ENCODE peak calls at places on chromosomes 13 and 19, in six cellular contexts. H is lower lobe of right lung, Q is hepatocyte, O is GM13977, S is neural progenitor cell, T is mammary epithelial cell. Z is an unnamed sample.

GRCh38 chr19:33446918-33447293 is 73.4 kb downstream of the CEBPG start:
- DNase-seq in T (no peak), Q (no peak), S (no peak), H (no peak), O (no peak), Z (no peak)

GRCh38 chr13:27353166-27353583 is 71.2 kb upstream of the GTF3A start:
- DNase-seq in T (no peak), O (peak; percentile 91), Q (peak; percentile 57), H (no peak), S (no peak), Z (peak; percentile 91)

GRCh38 chr19:34662919-34663318 is 14.0 kb downstream of the SCGB2B2 start:
- DNase-seq in T (peak; percentile 14), H (no peak), O (peak; percentile 44), Q (no peak), S (peak; percentile 53), Z (no peak)

GRCh38 chr13:108917581-108917980 is 288.2 kb downstream of the MYO16 start:
- DNase-seq in H (no peak), S (no peak), T (no peak), O (no peak), Q (no peak), Z (no peak)

GRCh38 chr13:42377640-42378382 is 105.9 kb downstream of the AKAP11 start:
- DNase-seq in T (no peak), O (peak; percentile 41), S (no peak), Q (no peak), H (no peak), Z (peak; percentile 59)

GRCh38 chr19:18208098-18208951 is 4.5 kb upstream of the RAB3A start:
- DNase-seq in H (peak; percentile 61), T (no peak), Q (no peak), O (peak; percentile 64), S (peak; percentile 57), Z (peak; percentile 61)

GRCh38 chr13:110759710-110760109 is 46.2 kb downstream of the ING1 start:
- DNase-seq in H (no peak), O (no peak), Q (no peak), S (no peak), T (peak; percentile 5), Z (no peak)

GRCh38 chr19:42122691-42123607 is 9.3 kb downstream of the POU2F2 start:
- DNase-seq in O (peak; percentile 62), H (no peak), S (no peak), T (no peak), Q (no peak), Z (peak; percentile 72)

GRCh38 chr19:19748249-19748938 is 15.5 kb upstream of the ZNF14 start:
- DNase-seq in S (no peak), T (no peak), O (no peak), H (no peak), Q (no peak), Z (peak; percentile 10)

GRCh38 chr13:33931397-33931987 is 113.5 kb downstream of the RFC3 start:
- DNase-seq in T (peak; percentile 43), S (peak; percentile 73), O (peak; percentile 14), Q (peak; percentile 79), H (no peak), Z (no peak)

GRCh38 chr19:13095934-13096890 is 6.4 kb downstream of the LYL1 start:
- DNase-seq in H (no peak), T (no peak), S (peak; percentile 90), O (no peak), Q (peak; percentile 65), Z (no peak)

GRCh38 chr13:112171570-112171965 is 104.6 kb downstream of the SOX1 start:
- DNase-seq in T (no peak), O (no peak), H (no peak), S (no peak), Q (no peak), Z (no peak)

GRCh38 chr19:4015705-4016402 is 8.3 kb downstream of the PIAS4 start:
- DNase-seq in Q (peak; percentile 59), O (no peak), T (no peak), S (no peak), H (no peak), Z (no peak)

GRCh38 chr13:112740502-112741131 is 50.8 kb downstream of the ATP11A start:
- DNase-seq in O (no peak), T (no peak), S (no peak), Q (peak; percentile 52), H (no peak), Z (no peak)

GRCh38 chr19:28242317-28242927 is 970.5 kb downstream of the UQCRFS1 start:
- DNase-seq in O (no peak), S (peak; percentile 67), H (no peak), T (peak; percentile 2), Q (peak; percentile 30), Z (peak; percentile 24)

GRCh38 chr19:15995536-15995935 is 46.7 kb downstream of the OR10H4 start:
- DNase-seq in Q (no peak), S (no peak), H (no peak), O (no peak), T (no peak), Z (no peak)

GRCh38 chr13:46386996-46387851 is at the start of gene RUBCNL:
- DNase-seq in S (peak; percentile 84), Q (peak; percentile 39), O (peak; percentile 78), T (peak; percentile 85), H (peak; percentile 67), Z (peak; percentile 84)

GRCh38 chr19:9178901-9179300 is at the start of gene OR7D2:
- DNase-seq in Q (no peak), T (peak; percentile 27), H (no peak), S (no peak), O (no peak), Z (no peak)

GRCh38 chr19:8361921-8362793 is 1.8 kb upstream of the ANGPTL4 start:
- DNase-seq in O (no peak), H (peak; percentile 93), Q (peak; percentile 90), S (no peak), T (peak; percentile 99), Z (no peak)

GRCh38 chr13:107275945-107276614 is 708.1 kb upstream of the ARGLU1 start:
- DNase-seq in S (no peak), H (no peak), Q (no peak), T (peak; percentile 11), O (no peak), Z (no peak)

GRCh38 chr19:2334986-2335846 is 6.7 kb downstream of the SPPL2B start:
- DNase-seq in Q (no peak), T (no peak), H (no peak), S (no peak), O (no peak), Z (no peak)

GRCh38 chr13:114064516-114065140 is 67.8 kb downstream of the RASA3 start:
- DNase-seq in Q (no peak), T (peak; percentile 37), S (peak; percentile 90), H (peak; percentile 47), O (no peak), Z (no peak)

GRCh38 chr13:93066187-93066586 is 160.4 kb upstream of the GPC6 start:
- DNase-seq in S (no peak), O (no peak), H (no peak), T (peak; percentile 49), Q (peak; percentile 16), Z (no peak)

GRCh38 chr19:5200844-5201243 is 139.8 kb downstream of the PTPRS start:
- DNase-seq in O (no peak), T (no peak), H (no peak), Q (no peak), S (no peak), Z (no peak)

GRCh38 chr13:94660695-94661324 is 51.5 kb downstream of the SOX21 start:
- DNase-seq in O (peak; percentile 9), Q (no peak), T (no peak), H (no peak), S (peak; percentile 47), Z (no peak)

GRCh38 chr19:35868172-35868822 is at the start of gene APLP1:
- DNase-seq in Q (peak; percentile 85), O (peak; percentile 78), H (peak; percentile 80), S (peak; percentile 92), T (no peak), Z (peak; percentile 78)

GRCh38 chr19:3210347-3211017 is 14.0 kb upstream of the CELF5 start:
- DNase-seq in Q (peak; percentile 52), S (peak; percentile 61), O (peak; percentile 87), T (peak; percentile 19), H (peak; percentile 77), Z (peak; percentile 86)

GRCh38 chr13:38228322-38228721 is 121.3 kb upstream of the UFM1 start:
- DNase-seq in S (no peak), H (no peak), T (no peak), Q (no peak), O (no peak), Z (no peak)

GRCh38 chr13:38226496-38226895 is 123.2 kb upstream of the UFM1 start:
- DNase-seq in H (no peak), Q (no peak), O (no peak), T (no peak), S (no peak), Z (no peak)

DNA sequence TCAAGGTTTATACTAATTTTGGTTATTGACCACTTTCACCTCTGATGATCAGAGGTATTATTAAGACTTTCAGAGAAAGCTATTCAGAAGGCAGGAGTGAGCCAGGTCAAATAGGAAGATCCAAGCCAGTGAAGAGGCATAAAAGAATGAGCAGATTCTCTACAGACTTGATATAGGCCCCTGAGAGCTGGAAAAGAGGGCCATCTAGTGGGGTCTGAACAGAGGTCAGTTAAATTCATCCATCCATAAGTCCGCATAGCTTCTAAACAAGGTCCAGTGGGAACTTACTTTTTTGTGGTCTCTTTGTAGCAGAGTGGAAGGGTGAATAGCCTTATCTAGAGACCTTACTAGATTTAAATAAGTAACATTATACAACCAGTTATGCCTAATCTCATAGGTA is 126.6 kb upstream of the UFM1 start:
- DNase-seq in T (no peak), Q (peak; percentile 19), H (no peak), O (no peak), S (peak; percentile 66), Z (no peak)
- TF ChIP-seq CTCF in T (no peak), Q (peak; percentile 30), H (no peak), O (no peak), S (peak; percentile 70), Z (peak; percentile 15)

GRCh38 chr13:24741016-24741662 is 22.8 kb upstream of the RNF17 start:
- DNase-seq in O (no peak), H (no peak), Q (no peak), T (no peak), S (no peak), Z (peak; percentile 62)
- TF ChIP-seq CTCF in O (peak; percentile 58), H (no peak), Q (peak; percentile 20), T (peak; percentile 16), S (peak; percentile 35), Z (peak; percentile 47)

GRCh38 chr19:51398096-51398704 is 7.8 kb upstream of the C19orf84 start:
- DNase-seq in T (no peak), Q (peak; percentile 29), S (peak; percentile 48), O (no peak), H (no peak), Z (no peak)
- TF ChIP-seq CTCF in T (peak; percentile 27), Q (peak; percentile 58), S (peak; percentile 68), O (peak; percentile 63), H (peak; percentile 53), Z (peak; percentile 47)

DNA sequence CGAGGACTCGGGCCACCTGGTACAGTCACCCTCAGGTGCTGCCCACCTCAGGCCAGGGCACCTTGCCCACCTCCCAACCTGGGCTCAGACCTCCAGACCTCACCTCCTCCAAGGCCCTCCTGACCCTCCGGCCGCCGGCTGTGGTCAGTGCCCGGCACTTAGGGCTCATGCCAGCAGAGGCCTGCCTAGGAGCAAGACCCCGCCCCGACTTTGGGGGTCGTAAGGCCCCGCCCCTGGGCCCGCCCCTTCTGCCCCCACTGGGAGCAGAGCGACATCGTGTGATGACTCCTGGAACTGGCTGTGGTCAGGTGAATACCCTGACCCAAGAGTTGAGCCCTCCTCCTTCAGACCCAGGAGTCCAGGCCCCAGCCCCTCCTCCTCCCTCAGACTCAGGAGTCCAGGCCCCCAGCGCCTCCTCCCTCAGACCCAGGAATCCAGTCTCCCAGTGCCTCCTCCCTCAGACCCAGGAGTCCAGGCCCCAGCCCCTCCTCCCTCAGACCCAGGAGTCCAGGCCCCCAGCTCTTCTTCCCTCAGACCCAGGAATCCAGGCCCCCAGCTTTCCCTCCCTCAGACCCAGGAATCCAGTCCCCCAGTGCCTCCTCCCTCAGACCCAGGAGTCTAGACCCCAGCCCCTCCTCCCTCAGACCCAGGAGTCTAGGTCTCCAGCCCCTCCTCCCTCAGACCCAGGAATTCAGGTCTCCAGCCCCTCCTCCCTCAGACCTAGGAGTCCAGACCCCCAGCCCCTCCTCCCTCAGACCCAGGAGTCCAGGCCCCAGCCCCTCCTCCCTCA is at the start of gene SBK2:
- DNase-seq in Q (no peak), S (peak; percentile 96), T (no peak), O (no peak), H (no peak), Z (no peak)
- TF ChIP-seq CTCF in Q (peak; percentile 25), S (peak; percentile 71), T (no peak), O (no peak), H (no peak), Z (no peak)

Z was measured in GM10248.